ENCODE peak calls at places on chromosome 15, in six cellular contexts. W, Y, B, R, J and Q are unnamed samples.
A peak's percentile ranks its signal among the peaks of the same experiment; 100 is the strongest.

GRCh38 chr15:40927497-40928346 is 1.4 kb upstream of the DLL4 start:
- DNase-seq in R (peak; percentile 23), W (no peak), Y (no peak), J (no peak), B (no peak), Q (no peak)

GRCh38 chr15:90681480-90681879 is 35.7 kb upstream of the BLM start:
- DNase-seq in R (peak; percentile 38), Y (no peak), B (no peak), J (no peak), W (no peak), Q (no peak)

GRCh38 chr15:70491183-70491621 is 272.2 kb downstream of the UACA start:
- DNase-seq in R (no peak), J (no peak), Y (no peak), B (peak; percentile 58), W (no peak), Q (no peak)

GRCh38 chr15:69810441-69811071 is 287.2 kb downstream of the TLE3 start:
- DNase-seq in B (no peak), Y (no peak), W (no peak), J (no peak), R (peak; percentile 40), Q (no peak)

GRCh38 chr15:34708422-34708821 is 46.4 kb downstream of the GJD2 start:
- DNase-seq in R (no peak), J (peak; percentile 70), B (no peak), Y (peak; percentile 19), W (no peak), Q (peak; percentile 4)

GRCh38 chr15:58165661-58166060 is 27.5 kb downstream of the AQP9 start:
- DNase-seq in Y (no peak), R (peak; percentile 14), J (peak; percentile 65), W (peak; percentile 61), B (no peak), Q (no peak)

GRCh38 chr15:26864664-26865191 is 2.1 kb upstream of the GABRA5 start:
- DNase-seq in Y (no peak), J (peak; percentile 82), B (no peak), W (no peak), R (no peak), Q (no peak)

GRCh38 chr15:73950479-73951043 is 24.3 kb downstream of the LOXL1 start:
- DNase-seq in J (no peak), W (no peak), B (no peak), Y (no peak), R (no peak), Q (no peak)

GRCh38 chr15:58179206-58179605 is 41.0 kb downstream of the AQP9 start:
- DNase-seq in R (no peak), J (no peak), W (no peak), B (no peak), Y (no peak), Q (no peak)

GRCh38 chr15:99250001-99250400 is 620 bp upstream of the TTC23 start:
- DNase-seq in R (no peak), B (no peak), J (no peak), Y (no peak), W (no peak), Q (no peak)

GRCh38 chr15:94909510-94909909 is 678.1 kb downstream of the MCTP2 start:
- DNase-seq in B (no peak), Y (no peak), J (no peak), R (no peak), W (no peak), Q (no peak)
- H3K27ac ChIP-seq in B (no peak overlapping the region), Y (no peak overlapping the region), J (no peak overlapping the region), R (no peak overlapping the region), W (no peak overlapping the region), Q (no peak overlapping the region)

GRCh38 chr15:101266034-101266433 is 11.3 kb downstream of the SELENOS start:
- DNase-seq in W (no peak), B (no peak), R (peak; percentile 49), J (no peak), Y (no peak), Q (no peak)

GRCh38 chr15:101264911-101265641 is 12.2 kb downstream of the SELENOS start:
- DNase-seq in B (no peak), J (no peak), W (no peak), Y (no peak), R (no peak), Q (no peak)

GRCh38 chr15:101264011-101264410 is 12.2 kb upstream of the CHSY1 start:
- DNase-seq in B (no peak), J (no peak), R (no peak), W (no peak), Y (no peak), Q (no peak)

GRCh38 chr15:101267320-101268104 is 9.8 kb downstream of the SELENOS start:
- DNase-seq in R (peak; percentile 67), Y (no peak), B (no peak), W (no peak), J (no peak), Q (peak; percentile 47)

DNA sequence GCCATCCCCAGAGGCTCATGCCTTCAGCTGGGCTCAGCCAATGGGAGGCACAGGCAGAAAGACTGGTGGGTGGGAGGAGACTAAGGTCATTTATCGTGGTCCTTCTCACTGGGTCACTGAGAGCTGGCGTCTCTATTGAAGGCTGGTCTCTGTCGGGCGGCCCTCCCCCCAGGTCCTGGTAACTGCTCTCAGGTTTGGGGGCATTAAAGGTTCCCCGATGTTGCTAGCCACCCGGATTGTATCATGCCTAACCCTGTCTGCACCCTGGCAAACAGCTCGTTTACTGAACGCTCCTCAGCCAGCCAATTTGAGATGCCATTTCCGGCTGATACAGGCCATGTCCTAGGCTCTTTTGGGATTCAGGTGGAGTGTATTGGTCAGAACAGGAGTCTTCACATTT is 10.5 kb downstream of the SELENOS start:
- DNase-seq in B (no peak), Y (no peak), W (no peak), J (no peak), R (no peak), Q (no peak)
- H3K27ac ChIP-seq in B (peak overlapping the region; percentile 81), Y (no peak overlapping the region), W (peak overlapping the region; percentile 45), J (peak overlapping the region; percentile 21), R (peak overlapping the region; percentile 41), Q (peak overlapping the region; percentile 26)

DNA sequence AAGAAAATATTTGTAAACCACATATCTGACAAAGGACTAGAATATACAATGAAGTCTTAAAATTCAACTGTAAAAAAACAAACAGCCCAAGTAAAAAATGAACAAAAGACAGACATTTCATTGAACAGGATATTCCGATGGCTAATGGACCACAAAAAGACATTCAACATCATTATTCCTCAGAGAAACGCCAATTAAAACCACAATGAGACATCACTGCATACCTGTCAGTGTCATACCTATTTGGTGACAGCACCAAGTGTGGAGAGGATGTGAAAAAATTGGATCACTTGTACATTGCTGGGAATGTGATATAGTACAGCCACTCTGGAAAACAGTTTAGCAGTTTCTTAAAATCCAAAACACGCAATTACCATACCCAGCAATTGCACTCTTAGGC is 29.9 kb upstream of the TJP1 start:
- DNase-seq in R (no peak), B (no peak), J (no peak), Y (no peak), W (no peak), Q (no peak)
- H3K27ac ChIP-seq in R (no peak overlapping the region), B (no peak overlapping the region), J (no peak overlapping the region), Y (no peak overlapping the region), W (no peak overlapping the region), Q (no peak overlapping the region)

GRCh38 chr15:51884517-51885236 is 55.2 kb downstream of the TMOD3 start:
- DNase-seq in B (no peak), W (no peak), R (no peak), J (no peak), Y (no peak), Q (no peak)
- H3K27ac ChIP-seq in B (peak overlapping the region; percentile 4), W (no peak overlapping the region), R (no peak overlapping the region), J (no peak overlapping the region), Y (peak overlapping the region; percentile 43), Q (no peak overlapping the region)

DNA sequence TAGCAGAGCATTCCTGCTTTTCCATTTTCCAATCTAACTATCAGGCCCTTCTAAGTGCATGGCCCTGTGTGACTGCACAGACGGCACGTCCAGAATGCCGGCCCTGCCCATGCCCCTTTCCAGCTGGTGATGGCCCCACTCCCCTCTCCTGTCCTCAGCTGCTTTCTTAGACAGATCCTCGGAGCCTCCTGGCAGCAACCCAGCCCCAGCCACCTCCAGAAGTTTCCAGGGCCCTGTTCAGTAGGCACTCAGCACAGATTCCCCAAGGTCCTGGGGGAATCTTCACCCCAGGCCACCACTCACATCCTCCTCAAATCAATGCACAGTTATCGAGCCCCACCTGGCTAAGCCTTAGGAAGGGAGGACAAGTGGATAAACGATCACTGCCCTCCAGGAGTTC is 1.4 kb upstream of the CRABP1 start:
- DNase-seq in Y (no peak), J (no peak), B (no peak), R (no peak), W (no peak), Q (no peak)
- H3K27ac ChIP-seq in Y (no peak overlapping the region), J (no peak overlapping the region), B (no peak overlapping the region), R (no peak overlapping the region), W (no peak overlapping the region), Q (no peak overlapping the region)

GRCh38 chr15:91940466-91941381 is 87.2 kb downstream of the SLCO3A1 start:
- DNase-seq in R (no peak), B (no peak), J (no peak), Y (no peak), W (no peak), Q (no peak)
- H3K27ac ChIP-seq in R (no peak overlapping the region), B (peak overlapping the region; percentile 16), J (peak overlapping the region; percentile 71), Y (no peak overlapping the region), W (no peak overlapping the region), Q (peak overlapping the region; percentile 13)

GRCh38 chr15:88326924-88327323 is 70.4 kb upstream of the NTRK3 start:
- DNase-seq in Y (no peak), B (no peak), R (no peak), J (no peak), W (no peak), Q (no peak)

GRCh38 chr15:88323468-88323867 is 66.9 kb upstream of the NTRK3 start:
- DNase-seq in W (no peak), B (no peak), R (no peak), Y (no peak), J (peak; percentile 75), Q (no peak)

DNA sequence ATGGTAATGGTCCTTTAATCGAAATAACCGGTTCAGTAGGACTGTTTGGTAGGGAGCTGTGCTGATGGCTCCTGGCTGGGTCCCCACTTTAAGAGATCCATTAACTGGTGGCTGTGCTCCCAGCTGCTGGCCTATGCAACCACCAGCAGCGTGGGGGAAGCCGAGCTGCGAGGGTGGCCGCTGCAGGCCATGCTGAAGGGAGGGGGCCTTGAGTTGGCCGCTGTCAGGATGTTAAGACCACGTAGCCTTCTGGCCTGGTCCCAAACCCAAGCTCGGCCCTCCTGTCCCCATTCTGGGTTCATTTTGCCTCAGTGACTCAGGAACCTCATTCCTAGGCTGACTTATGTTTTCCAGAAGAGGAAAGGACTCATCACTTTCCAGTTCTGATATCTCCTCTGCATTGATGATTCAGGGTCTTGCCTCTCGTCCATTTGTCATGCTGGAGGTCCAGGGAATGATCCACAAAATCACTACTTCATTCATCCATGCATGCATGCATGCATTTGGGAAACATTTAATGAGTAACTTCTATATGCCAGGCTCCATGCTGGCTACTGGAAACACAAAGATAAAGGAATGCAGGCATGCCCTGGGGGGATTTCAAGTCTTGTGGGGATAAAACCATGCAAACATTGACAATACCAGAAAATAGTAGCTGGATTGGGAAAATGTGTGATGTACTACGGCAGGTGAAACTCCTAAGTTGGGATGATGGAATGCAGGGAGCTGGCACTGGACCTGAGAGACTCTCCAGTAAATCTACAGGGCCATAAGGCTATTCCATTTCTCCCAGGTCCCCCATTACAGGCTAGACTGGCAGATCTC is 67.9 kb upstream of the NTRK3 start:
- DNase-seq in J (no peak), Y (no peak), R (no peak), W (no peak), B (no peak), Q (no peak)
- H3K27ac ChIP-seq in J (no peak overlapping the region), Y (no peak overlapping the region), R (no peak overlapping the region), W (no peak overlapping the region), B (no peak overlapping the region), Q (no peak overlapping the region)

GRCh38 chr15:25431821-25432561 is 6.8 kb downstream of the UBE3A start:
- DNase-seq in B (no peak), W (no peak), R (no peak), J (no peak), Y (no peak), Q (no peak)
- H3K27ac ChIP-seq in B (no peak overlapping the region), W (no peak overlapping the region), R (no peak overlapping the region), J (no peak overlapping the region), Y (no peak overlapping the region), Q (no peak overlapping the region)